ENCODE peak calls at places on chromosomes 16 and 17, in four cellular contexts. H is neuronal stem cell, B is H9, C is IMR-90. F is an unnamed sample.

GRCh38 chr17:48647103-48647963 is 21.2 kb upstream of the HOXB9 start:
- DNase-seq in H (no peak), B (peak), C (no peak), F (peak)

GRCh38 chr16:50313596-50314483 is 47.5 kb downstream of the ADCY7 start:
- DNase-seq in H (no peak), B (peak), C (peak), F (no peak)

GRCh38 chr16:25034916-25035315 is 19.7 kb upstream of the ARHGAP17 start:
- DNase-seq in H (no peak), B (no peak), C (peak), F (no peak)

GRCh38 chr16:56269824-56270684 is 78.8 kb downstream of the GNAO1 start:
- DNase-seq in H (no peak), B (peak), C (peak), F (peak)

GRCh38 chr17:61015966-61016365 is 338.3 kb downstream of the BCAS3 start:
- DNase-seq in H (no peak), B (no peak), C (no peak), F (no peak)

GRCh38 chr16:70651524-70651923 is 5.2 kb downstream of the IL34 start:
- DNase-seq in H (no peak), B (no peak), C (peak), F (peak)

GRCh38 chr16:649646-650045 is 481 bp downstream of the WDR90 start:
- DNase-seq in H (no peak), B (no peak), C (no peak), F (peak)

GRCh38 chr17:41650794-41651624 is 26.6 kb upstream of the KRT17 start:
- DNase-seq in H (no peak), B (no peak), C (no peak), F (no peak)

GRCh38 chr16:23398987-23399805 is 53.8 kb downstream of the COG7 start:
- DNase-seq in H (peak), B (peak), C (no peak), F (no peak)

GRCh38 chr17:76368545-76368944 is 14.8 kb upstream of the PRPSAP1 start:
- DNase-seq in H (no peak), B (peak), C (peak), F (no peak)

GRCh38 chr17:9273334-9274118 is 252.2 kb downstream of the NTN1 start:
- DNase-seq in H (no peak), B (no peak), C (peak), F (no peak)

GRCh38 chr16:3596101-3596861 is 15.1 kb downstream of the SLX4 start:
- DNase-seq in H (no peak), B (no peak), C (no peak), F (no peak)
- H4K8ac ChIP-seq in H (no peak), B (no peak), C (no peak), F (no peak)

GRCh38 chr17:51052235-51052634 is 68.4 kb downstream of the SPAG9 start:
- DNase-seq in H (no peak), B (no peak), C (no peak), F (no peak)

GRCh38 chr17:51045616-51046526 is 74.8 kb downstream of the SPAG9 start:
- DNase-seq in H (peak), B (no peak), C (no peak), F (no peak)

GRCh38 chr17:51044964-51045363 is 75.7 kb downstream of the SPAG9 start:
- DNase-seq in H (no peak), B (no peak), C (no peak), F (no peak)

GRCh38 chr17:51050291-51051033 is 70.2 kb downstream of the SPAG9 start:
- DNase-seq in H (no peak), B (no peak), C (no peak), F (no peak)

DNA sequence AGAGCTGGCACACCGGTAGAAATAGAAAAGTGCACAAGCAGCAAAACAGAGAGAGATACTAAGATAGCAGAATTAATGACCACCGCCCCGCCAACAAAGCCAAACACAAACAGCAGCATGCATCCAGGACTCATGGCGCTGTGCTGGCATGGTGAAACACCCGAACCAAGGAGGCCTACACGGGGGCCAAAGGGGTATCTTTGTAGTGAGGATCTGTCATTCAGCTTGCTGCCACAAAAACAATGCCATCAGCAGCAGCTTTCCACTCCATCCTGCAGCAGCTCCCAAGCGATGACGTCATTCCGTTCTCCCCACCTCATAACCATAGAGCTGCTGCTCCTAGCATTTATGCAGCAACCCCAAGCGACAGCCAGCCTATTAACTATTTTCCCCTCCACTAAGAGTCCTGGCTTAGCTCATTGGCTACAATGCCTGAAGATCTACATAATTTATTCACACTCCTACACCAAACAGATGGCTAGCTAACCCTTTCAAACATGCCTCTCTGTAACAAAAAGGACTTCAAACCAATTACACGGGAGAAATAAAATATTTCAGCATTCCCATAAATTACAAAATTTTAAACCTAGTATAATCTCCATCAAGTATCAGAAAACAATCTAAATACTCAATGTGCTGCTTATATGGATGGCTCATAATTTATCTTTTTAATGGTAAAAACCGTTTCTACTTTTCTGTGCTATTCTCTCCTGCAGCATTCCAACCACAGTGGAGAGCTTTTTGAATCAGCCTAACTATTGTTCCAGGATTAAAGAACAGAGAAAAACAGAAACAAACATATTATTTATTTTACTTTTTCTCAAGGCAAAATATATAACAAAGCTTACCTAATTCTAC is 73.9 kb downstream of the SPAG9 start:
- DNase-seq in H (peak), B (peak), C (peak), F (peak)
- H2AK5ac ChIP-seq in H (no peak), B (no peak), C (no peak), F (no peak)

GRCh38 chr17:78438694-78439325 is 60.4 kb downstream of the PGS1 start:
- DNase-seq in H (no peak), B (no peak), C (no peak), F (no peak)
- H4K8ac ChIP-seq in H (no peak), B (no peak), C (no peak), F (no peak)

DNA sequence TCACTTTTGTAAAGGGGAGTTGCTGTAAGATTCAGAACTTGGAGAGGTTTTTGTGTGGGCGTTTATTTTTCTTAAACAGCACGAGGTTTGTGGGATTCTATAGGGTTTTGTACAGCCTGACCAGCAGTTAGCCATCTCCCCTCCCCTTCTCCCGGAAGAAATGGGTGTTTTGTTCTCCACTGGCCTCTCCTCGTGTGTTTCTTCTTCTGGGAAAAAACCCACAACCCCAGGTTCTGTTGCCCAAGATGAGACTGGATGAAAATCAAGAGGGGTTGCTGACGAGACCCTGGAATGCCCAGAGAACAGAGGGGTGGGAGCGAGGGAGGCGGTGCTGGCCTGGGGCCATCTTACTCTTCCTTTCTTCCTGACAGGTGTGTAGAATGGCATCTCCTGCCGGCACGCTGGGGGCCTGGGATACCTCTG is 186.1 kb downstream of the MSI2 start:
- DNase-seq in H (no peak), B (no peak), C (peak), F (peak)
- H2AK5ac ChIP-seq in H (no peak), B (no peak), C (peak), F (no peak)

GRCh38 chr17:3043737-3044365 is 19.6 kb downstream of the OR1D5 start:
- DNase-seq in H (no peak), B (no peak), C (no peak), F (no peak)

GRCh38 chr17:3049705-3050295 is 13.6 kb downstream of the OR1D5 start:
- DNase-seq in H (no peak), B (peak), C (no peak), F (no peak)

GRCh38 chr17:3046753-3047152 is 16.7 kb downstream of the OR1D5 start:
- DNase-seq in H (no peak), B (no peak), C (no peak), F (no peak)

DNA sequence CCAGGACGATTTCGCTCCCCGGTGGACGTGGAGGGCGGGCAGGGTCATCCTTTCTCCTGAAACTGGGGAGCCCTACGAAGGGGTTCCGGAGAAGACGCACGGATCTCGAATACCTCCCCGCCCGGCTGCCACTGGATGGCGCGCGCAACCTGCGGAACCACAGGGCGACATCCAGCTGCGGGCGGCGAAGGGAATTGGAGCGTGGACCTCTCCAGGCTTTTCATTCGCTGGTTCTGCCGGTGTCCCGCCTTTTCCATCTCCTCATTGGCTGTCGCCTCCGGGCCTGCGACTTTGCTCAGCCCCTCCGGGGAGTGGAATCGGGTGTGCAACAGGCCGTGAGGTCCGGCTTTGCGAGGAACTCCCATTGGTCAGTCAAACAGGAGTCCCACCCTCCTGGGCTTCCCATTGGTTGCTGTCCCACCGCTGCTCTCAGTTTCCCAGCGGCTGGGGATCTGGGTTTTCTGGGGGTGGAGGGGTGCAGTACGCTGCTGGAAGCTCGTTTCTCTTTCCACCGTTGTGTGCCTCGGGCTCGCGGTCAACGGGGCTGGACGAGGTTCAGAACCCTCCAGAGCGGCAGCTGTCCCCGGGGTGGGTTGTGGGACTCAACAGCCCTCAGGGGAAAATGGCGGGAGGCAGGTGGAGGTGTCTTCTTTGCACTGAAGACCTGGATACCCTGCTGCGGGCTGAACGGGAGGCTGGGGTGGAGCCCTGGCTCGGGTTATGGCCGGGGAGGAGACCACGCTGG is 14.5 kb downstream of the OR1D5 start:
- DNase-seq in H (peak), B (peak), C (peak), F (peak)
- H4K8ac ChIP-seq in H (peak), B (no peak), C (peak), F (peak)

GRCh38 chr17:7841309-7841621 is 7.2 kb downstream of the KDM6B start:
- DNase-seq in H (no peak), B (no peak), C (no peak), F (no peak)
- H2AK5ac ChIP-seq in H (no peak), B (no peak), C (peak), F (no peak)

GRCh38 chr17:80619535-80620235 is 75.0 kb downstream of the RPTOR start:
- DNase-seq in H (no peak), B (no peak), C (peak), F (no peak)
- H4K8ac ChIP-seq in H (no peak), B (no peak), C (no peak), F (no peak)

DNA sequence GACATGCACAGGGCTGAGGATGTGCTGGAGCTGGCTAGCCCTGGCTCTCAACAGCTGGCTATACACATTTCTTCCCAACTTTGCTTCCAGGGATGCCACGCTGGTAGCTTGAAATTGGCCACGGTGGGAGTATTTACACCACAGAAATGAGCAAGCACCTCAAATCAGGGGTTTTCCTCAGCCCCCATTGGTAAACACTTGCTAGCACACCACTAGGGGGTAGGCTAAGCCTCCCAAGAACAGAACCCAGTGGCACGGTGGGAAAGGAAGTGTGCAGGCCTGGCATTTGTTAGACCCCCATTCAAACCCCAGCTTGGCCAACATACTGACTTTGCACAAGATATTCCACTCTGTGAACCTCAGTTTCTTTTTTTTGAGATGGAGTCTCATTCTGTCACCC is 12.9 kb downstream of the DRC3 start:
- DNase-seq in H (no peak), B (no peak), C (no peak), F (no peak)
- H2AK5ac ChIP-seq in H (no peak), B (no peak), C (no peak), F (no peak)

F was measured in mesenchymal stem cell.